ENCODE peak calls at places on chromosome 21, in ten cellular contexts. M is neural progenitor cell; G is T-helper 22 cell; U is AG09319; W is GM12878; R is AG04450; N is IMR-90; F is stimulated activated CD4-positive, alpha-beta T cell treated with anti-CD3 and anti-CD28 coated beads, Interleukin-1b, Interleukin-23, amount 100 ng/mL, for 1 hour; S is astrocyte of the spinal cord; H is GM12891. A is an unnamed sample.

GRCh38 chr21:31917108-31917507 is 44.3 kb downstream of the HUNK start:
- DNase-seq in M (no peak), R (no peak), N (no peak), G (no peak), F (no peak), W (no peak), H (no peak), U (no peak), S (no peak), A (no peak)

GRCh38 chr21:45220106-45220505 is 67.6 kb downstream of the POFUT2 start:
- DNase-seq in W (no peak), U (no peak), R (no peak), H (no peak), G (no peak), F (no peak), S (no peak), N (peak), M (no peak), A (no peak)

GRCh38 chr21:44763050-44763378 is 38.6 kb downstream of the UBE2G2 start:
- DNase-seq in S (no peak), F (no peak), U (no peak), R (no peak), N (no peak), H (no peak), M (no peak), W (no peak), G (no peak), A (no peak)

GRCh38 chr21:27206368-27206982 is 239.6 kb upstream of the ADAMTS5 start:
- DNase-seq in M (peak), G (no peak), U (no peak), R (no peak), S (peak), H (no peak), W (no peak), F (no peak), N (peak), A (no peak)

GRCh38 chr21:33025471-33026298 is at the start of gene OLIG2:
- DNase-seq in R (no peak), S (no peak), M (peak), W (no peak), F (no peak), H (no peak), G (no peak), U (no peak), N (peak), A (peak)

GRCh38 chr21:34191876-34192275 is 118.5 kb downstream of the MRPS6 start:
- DNase-seq in M (no peak), N (no peak), U (no peak), S (no peak), H (no peak), W (no peak), G (no peak), F (no peak), R (no peak), A (no peak)

GRCh38 chr21:37627074-37627473 is 260.5 kb downstream of the DYRK1A start:
- DNase-seq in M (no peak), F (no peak), N (no peak), G (no peak), W (no peak), H (no peak), R (no peak), U (no peak), S (no peak), A (no peak)

GRCh38 chr21:29114765-29115164 is 15.7 kb upstream of the MAP3K7CL start:
- DNase-seq in W (no peak), R (peak), S (peak), H (no peak), M (peak), U (peak), N (peak), F (no peak), G (no peak), A (peak)

GRCh38 chr21:39676054-39676771 is 63.5 kb downstream of the B3GALT5 start:
- DNase-seq in S (peak), H (no peak), R (no peak), F (no peak), N (no peak), U (no peak), W (peak), G (no peak), M (peak), A (peak)

GRCh38 chr21:45922648-45923047 is 58.9 kb upstream of the COL6A1 start:
- DNase-seq in H (no peak), G (no peak), M (no peak), R (no peak), N (no peak), S (no peak), W (no peak), U (no peak), F (no peak), A (no peak)

GRCh38 chr21:35020902-35021301 is 28.2 kb downstream of the RUNX1 start:
- DNase-seq in F (no peak), R (no peak), U (no peak), H (no peak), S (peak), W (no peak), M (no peak), G (no peak), N (peak), A (no peak)

GRCh38 chr21:36337099-36337509 is 17.1 kb downstream of the MORC3 start:
- DNase-seq in N (peak), F (no peak), R (no peak), W (no peak), S (peak), H (no peak), M (no peak), U (no peak), G (no peak), A (no peak)

GRCh38 chr21:33840771-33841170 is 74.8 kb downstream of the ATP5PO start:
- DNase-seq in R (no peak), S (no peak), U (no peak), H (no peak), N (peak), M (no peak), F (no peak), W (no peak), G (no peak), A (no peak)

GRCh38 chr21:34072145-34073031 is 990 bp upstream of the MRPS6 start:
- DNase-seq in M (no peak), S (no peak), G (no peak), R (no peak), H (no peak), W (no peak), N (no peak), F (no peak), U (no peak), A (no peak)

GRCh38 chr21:15592271-15592860 is 137.4 kb upstream of the USP25 start:
- DNase-seq in R (peak), G (no peak), U (no peak), W (no peak), H (no peak), F (no peak), S (peak), N (peak), M (peak), A (peak)

GRCh38 chr21:45140346-45140940 is 66.1 kb downstream of the ADARB1 start:
- DNase-seq in G (no peak), R (peak), N (peak), U (peak), M (peak), S (peak), W (no peak), H (peak), F (no peak), A (peak)

GRCh38 chr21:37149411-37149810 is 76.4 kb downstream of the TTC3 start:
- DNase-seq in N (peak), M (no peak), H (no peak), W (no peak), U (peak), G (no peak), F (no peak), R (peak), S (peak), A (no peak)

GRCh38 chr21:31624961-31625491 is 34.5 kb upstream of the SOD1 start:
- DNase-seq in U (no peak), N (no peak), F (no peak), M (no peak), W (no peak), R (no peak), S (no peak), G (no peak), H (no peak), A (no peak)

GRCh38 chr21:25281134-25281533 is 326.1 kb downstream of the MRPL39 start:
- DNase-seq in N (no peak), F (no peak), S (no peak), R (no peak), U (no peak), G (no peak), H (no peak), W (no peak), M (no peak), A (no peak)

GRCh38 chr21:28865488-28866186 is 127.0 kb downstream of the LTN1 start:
- DNase-seq in S (no peak), R (no peak), F (no peak), N (no peak), W (no peak), H (no peak), M (no peak), U (no peak), G (no peak), A (no peak)

GRCh38 chr21:28521932-28522826 is 470.5 kb downstream of the LTN1 start:
- DNase-seq in G (no peak), U (peak), H (no peak), F (no peak), N (peak), R (peak), S (peak), W (no peak), M (peak), A (no peak)

GRCh38 chr21:29650561-29651022 is 289.2 kb downstream of the GRIK1 start:
- DNase-seq in H (no peak), N (no peak), S (no peak), R (no peak), M (no peak), F (no peak), U (no peak), G (no peak), W (no peak), A (no peak)

GRCh38 chr21:15400905-15401304 is 328.9 kb upstream of the USP25 start:
- DNase-seq in S (no peak), U (no peak), M (no peak), R (no peak), F (no peak), N (no peak), W (no peak), G (no peak), H (no peak), A (no peak)

GRCh38 chr21:39537571-39537970 is 75.2 kb upstream of the B3GALT5 start:
- DNase-seq in N (no peak), F (no peak), U (no peak), M (no peak), S (no peak), H (no peak), W (no peak), R (no peak), G (no peak), A (no peak)

GRCh38 chr21:33059319-33059894 is 10.5 kb upstream of the OLIG1 start:
- DNase-seq in R (no peak), M (no peak), N (no peak), G (no peak), H (no peak), S (no peak), W (no peak), U (no peak), F (no peak), A (no peak)

GRCh38 chr21:37450385-37451044 is 83.9 kb downstream of the DYRK1A start:
- DNase-seq in R (no peak), H (no peak), W (no peak), S (peak), U (no peak), M (no peak), N (peak), G (no peak), F (no peak), A (no peak)